ENCODE peak calls at places on chromosomes 4 and X, in four cellular contexts. T is neural progenitor cell, R is MCF 10A, C is fibroblast of lung. S is an unnamed sample.

GRCh38 chrX:72041901-72042859 is 89.5 kb downstream of the RTL5 start:
- DNase-seq in T (no peak), R (no peak), C (peak; percentile 72), S (no peak)

GRCh38 chr4:108483650-108484049 is 136.7 kb upstream of the RPL34 start:
- DNase-seq in T (no peak), R (no peak), C (no peak), S (no peak)

GRCh38 chr4:3442959-3443749 is 1.4 kb downstream of the HGFAC start:
- DNase-seq in T (peak; percentile 74), R (peak; percentile 56), C (no peak), S (peak; percentile 93)

GRCh38 chr4:19224820-19225219 is 1026.9 kb upstream of the SLIT2 start:
- DNase-seq in T (peak; percentile 38), R (peak; percentile 27), C (peak; percentile 23), S (peak; percentile 13)

GRCh38 chr4:15652191-15652590 is 3.0 kb downstream of the FBXL5 start:
- DNase-seq in T (no peak), R (no peak), C (peak; percentile 12), S (no peak)

GRCh38 chr4:87251104-87251503 is 30.7 kb upstream of the KLHL8 start:
- DNase-seq in T (peak; percentile 52), R (no peak), C (peak; percentile 14), S (no peak)

GRCh38 chr4:113222431-113222979 is 173.1 kb downstream of the ANK2 start:
- DNase-seq in T (peak; percentile 5), R (no peak), C (peak; percentile 48), S (no peak)

GRCh38 chr4:139913398-139913990 is 240.5 kb downstream of the MAML3 start:
- DNase-seq in T (no peak), R (no peak), C (peak; percentile 47), S (no peak)

GRCh38 chr4:3059896-3060295 is 14.4 kb downstream of the HTT-AS start:
- DNase-seq in T (no peak), R (no peak), C (no peak), S (no peak)

GRCh38 chr4:172842759-172843158 is 325.9 kb upstream of the GALNT7 start:
- DNase-seq in T (peak; percentile 75), R (no peak), C (no peak), S (no peak)

GRCh38 chr4:186820371-186820990 is 96.8 kb upstream of the FAT1 start:
- DNase-seq in T (peak; percentile 31), R (peak; percentile 46), C (peak; percentile 77), S (no peak)

GRCh38 chr4:61202638-61203495 is 2.7 kb downstream of the ADGRL3 start:
- DNase-seq in T (peak; percentile 60), R (peak; percentile 51), C (peak; percentile 11), S (peak; percentile 8)

GRCh38 chr4:39043058-39043696 is 11.0 kb upstream of the TMEM156 start:
- DNase-seq in T (no peak), R (peak; percentile 66), C (peak; percentile 65), S (no peak)

GRCh38 chr4:89134775-89135319 is 23.5 kb downstream of the TIGD2 start:
- DNase-seq in T (no peak), R (peak; percentile 76), C (peak; percentile 82), S (no peak)

GRCh38 chr4:38869511-38869910 is 1.9 kb downstream of the FAM114A1 start:
- DNase-seq in T (no peak), R (no peak), C (peak; percentile 37), S (no peak)

GRCh38 chrX:2425281-2426071 is 75.3 kb downstream of the DHRSX start:
- DNase-seq in T (no peak), R (no peak), C (peak; percentile 30), S (no peak)

GRCh38 chr4:48162162-48162561 is 28.1 kb upstream of the TXK start:
- DNase-seq in T (no peak), R (peak; percentile 8), C (peak; percentile 68), S (no peak)

GRCh38 chr4:110411599-110412011 is 64.3 kb upstream of the ENPEP start:
- DNase-seq in T (peak; percentile 77), R (no peak), C (no peak), S (no peak)

GRCh38 chr4:10089346-10089745 is 27.3 kb downstream of the WDR1 start:
- DNase-seq in T (no peak), R (peak; percentile 38), C (no peak), S (no peak)

GRCh38 chr4:31230579-31230978 is 510.4 kb downstream of the PCDH7 start:
- DNase-seq in T (no peak), R (no peak), C (no peak), S (no peak)

GRCh38 chr4:147334478-147334877 is 146.4 kb upstream of the EDNRA start:
- DNase-seq in T (no peak), R (no peak), C (peak; percentile 67), S (no peak)

GRCh38 chr4:160180206-160180605 is 1077.3 kb downstream of the RAPGEF2 start:
- DNase-seq in T (no peak), R (peak; percentile 30), C (peak; percentile 69), S (no peak)

GRCh38 chr4:42654606-42655005 is 2.3 kb downstream of the ATP8A1 start:
- DNase-seq in T (no peak), R (peak; percentile 92), C (peak; percentile 82), S (no peak)

GRCh38 chrX:14508025-14508690 is 21.2 kb upstream of the GLRA2 start:
- DNase-seq in T (no peak), R (no peak), C (no peak), S (no peak)

GRCh38 chr4:163331629-163332360 is 601 bp downstream of the NPY1R start:
- DNase-seq in T (peak; percentile 67), R (peak; percentile 21), C (peak; percentile 32), S (peak; percentile 15)

GRCh38 chr4:95742179-95742578 is 97.7 kb upstream of the PDHA2 start:
- DNase-seq in T (no peak), R (no peak), C (no peak), S (no peak)

GRCh38 chrX:135384161-135384836 is 37.4 kb upstream of the SMIM10L2A start:
- DNase-seq in T (no peak), R (no peak), C (no peak), S (no peak)

GRCh38 chrX:21655901-21656586 is 2.1 kb downstream of the KLHL34 start:
- DNase-seq in T (no peak), R (no peak), C (no peak), S (no peak)

GRCh38 chr4:8860096-8860891 is 11.3 kb downstream of the HMX1 start:
- DNase-seq in T (peak; percentile 68), R (no peak), C (no peak), S (no peak)

GRCh38 chr4:121943941-121944340 is 7.9 kb downstream of the TRPC3 start:
- DNase-seq in T (peak; percentile 53), R (no peak), C (no peak), S (peak; percentile 24)
- TF ChIP-seq CTCF in T (peak; percentile 61), R (peak; percentile 14), C (no peak), S (peak; percentile 38)

GRCh38 chr4:142043509-142043908 is 407.1 kb downstream of the IL15 start:
- DNase-seq in T (no peak), R (no peak), C (peak; percentile 69), S (no peak)

GRCh38 chr4:142041788-142042187 is 405.4 kb downstream of the IL15 start:
- DNase-seq in T (no peak), R (no peak), C (no peak), S (no peak)

GRCh38 chr4:142044271-142044670 is 407.9 kb downstream of the IL15 start:
- DNase-seq in T (no peak), R (no peak), C (peak; percentile 51), S (no peak)

GRCh38 chr4:142036795-142037583 is 400.6 kb downstream of the IL15 start:
- DNase-seq in T (no peak), R (peak; percentile 4), C (peak; percentile 69), S (no peak)

DNA sequence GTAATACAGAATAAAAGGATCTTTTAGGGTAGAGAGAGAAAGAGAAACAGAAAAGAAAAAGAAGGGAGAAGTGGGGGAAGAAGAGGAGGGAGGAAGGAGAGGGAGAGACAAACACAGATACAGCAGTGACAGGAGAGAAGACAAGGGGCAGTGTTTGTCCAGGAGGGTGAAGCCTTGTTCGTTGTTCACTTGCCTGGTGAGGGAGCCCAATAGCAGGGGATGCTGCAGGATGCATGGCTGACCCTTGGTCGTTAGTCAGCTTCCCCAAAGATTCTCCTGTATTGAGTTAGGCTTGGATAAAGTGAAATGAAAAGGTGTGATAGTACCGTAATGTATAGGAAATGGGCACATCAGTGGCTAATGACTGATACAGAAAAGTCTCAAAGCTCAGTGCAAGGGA is 403.7 kb downstream of the IL15 start:
- DNase-seq in T (peak; percentile 18), R (peak; percentile 5), C (no peak), S (no peak)
- TF ChIP-seq CTCF in T (peak; percentile 15), R (no peak), C (no peak), S (no peak)

DNA sequence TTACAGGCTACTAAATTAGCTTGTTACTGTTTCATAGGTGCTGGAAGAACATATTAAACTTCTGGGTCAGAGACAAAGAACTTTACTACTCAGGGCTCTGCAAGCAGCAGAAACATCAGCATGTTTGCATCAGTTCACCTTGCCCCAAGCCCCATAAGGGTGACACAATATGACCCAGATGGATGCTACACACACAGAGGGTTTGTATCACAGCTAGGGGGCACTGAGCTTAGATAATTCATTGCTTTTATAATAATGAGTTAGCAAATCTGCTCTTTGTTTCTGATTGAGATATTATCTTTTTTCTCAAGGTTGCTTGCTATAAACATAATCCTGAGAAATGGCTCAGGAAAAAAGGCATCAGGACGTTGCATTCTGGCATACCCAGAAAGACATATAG is 4.8 kb upstream of the SYNPO2 start:
- DNase-seq in T (no peak), R (no peak), C (no peak), S (no peak)
- TF ChIP-seq CTCF in T (no peak), R (no peak), C (no peak), S (peak; percentile 25)

DNA sequence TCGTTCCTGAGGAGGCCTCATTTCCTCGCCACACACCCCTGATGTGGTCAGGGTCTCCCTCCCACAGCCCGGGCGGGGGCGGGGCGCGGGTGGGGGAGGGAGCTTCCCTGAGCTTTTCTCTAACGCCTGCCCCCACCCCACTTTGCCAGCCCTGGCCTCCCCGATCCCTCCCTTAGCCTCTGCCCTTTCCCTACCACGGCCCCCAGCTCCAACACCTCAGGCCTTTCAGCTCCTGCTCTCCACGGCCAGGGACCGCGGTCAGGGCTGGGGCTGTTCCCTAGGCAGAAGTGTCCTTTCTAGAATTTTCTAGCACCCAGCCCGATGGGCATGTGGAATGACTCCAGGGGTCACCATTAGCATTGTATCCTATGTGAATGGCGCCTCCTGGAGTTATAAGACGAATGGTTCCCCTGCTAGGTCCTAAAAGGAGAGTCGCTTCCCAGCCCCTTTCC is 201.3 kb upstream of the BCOR start:
- DNase-seq in T (peak; percentile 45), R (no peak), C (no peak), S (no peak)
- TF ChIP-seq CTCF in T (peak; percentile 34), R (no peak), C (no peak), S (no peak)

GRCh38 chr4:24768604-24769003 is 26.8 kb upstream of the SOD3 start:
- DNase-seq in T (no peak), R (no peak), C (no peak), S (peak; percentile 49)
- TF ChIP-seq CTCF in T (no peak), R (no peak), C (no peak), S (no peak)

S was measured in GM10248.